ENCODE peak calls at places on chromosomes 4 and X, in five cellular contexts. T, Q, Z, N and L are unnamed samples.
A peak's percentile ranks its signal among the peaks of the same experiment; 100 is the strongest.

GRCh38 chr4:158667651-158668198 is 4.0 kb downstream of the C4orf46 start:
- DNase-seq in Z (no peak), T (peak; percentile 29), Q (no peak), N (no peak), L (no peak)

GRCh38 chr4:528835-529234 is 29.8 kb downstream of the PIGG start:
- DNase-seq in Z (no peak), N (no peak), Q (no peak), T (no peak), L (no peak)

GRCh38 chr4:86274642-86275041 is 85.2 kb downstream of the MAPK10 start:
- DNase-seq in N (no peak), T (no peak), Q (no peak), Z (no peak), L (no peak)

GRCh38 chr4:126372634-126373033 is 1057.9 kb downstream of the FAT4 start:
- DNase-seq in N (no peak), Q (no peak), T (no peak), Z (no peak), L (no peak)

GRCh38 chrX:46788902-46789301 is 30.0 kb upstream of the SLC9A7 start:
- DNase-seq in Z (no peak), N (no peak), Q (no peak), T (no peak), L (no peak)

GRCh38 chrX:153719701-153720100 is 4.5 kb downstream of the BCAP31 start:
- DNase-seq in N (no peak), T (no peak), Z (no peak), Q (no peak), L (no peak)

GRCh38 chrX:133561251-133561650 is 146.0 kb upstream of the GPC4 start:
- DNase-seq in N (no peak), T (no peak), Q (no peak), Z (no peak), L (no peak)

GRCh38 chr4:157992038-157992706 is 180.7 kb downstream of the GASK1B start:
- DNase-seq in Z (no peak), T (no peak), Q (no peak), N (no peak), L (no peak)

GRCh38 chrX:37644381-37645305 is 40.9 kb upstream of the XK start:
- DNase-seq in T (peak; percentile 29), N (no peak), Z (no peak), Q (no peak), L (no peak)

GRCh38 chrX:11215191-11215921 is 77.9 kb upstream of the AMELX start:
- DNase-seq in Q (no peak), T (no peak), Z (no peak), N (no peak), L (peak; percentile 65)

GRCh38 chrX:11546917-11547316 is 118.8 kb downstream of the ARHGAP6 start:
- DNase-seq in Z (no peak), N (no peak), Q (no peak), T (no peak), L (no peak)

GRCh38 chr4:89995824-89996223 is 101.2 kb downstream of the MMRN1 start:
- DNase-seq in T (no peak), N (no peak), Z (no peak), Q (no peak), L (no peak)

GRCh38 chr4:155954939-155955338 is 1.3 kb upstream of the CTSO start:
- DNase-seq in T (no peak), N (no peak), Q (no peak), Z (no peak), L (no peak)

GRCh38 chr4:155953151-155954117 is at the start of gene CTSO:
- DNase-seq in N (peak; percentile 72), Q (peak; percentile 72), Z (peak; percentile 55), T (peak; percentile 75), L (peak; percentile 94)

GRCh38 chr4:155950461-155950860 is 3.2 kb downstream of the CTSO start:
- DNase-seq in Z (no peak), T (no peak), Q (no peak), N (no peak), L (no peak)

GRCh38 chr4:155952546-155952945 is 1.1 kb downstream of the CTSO start:
- DNase-seq in Z (no peak), Q (no peak), T (no peak), N (no peak), L (no peak)

DNA sequence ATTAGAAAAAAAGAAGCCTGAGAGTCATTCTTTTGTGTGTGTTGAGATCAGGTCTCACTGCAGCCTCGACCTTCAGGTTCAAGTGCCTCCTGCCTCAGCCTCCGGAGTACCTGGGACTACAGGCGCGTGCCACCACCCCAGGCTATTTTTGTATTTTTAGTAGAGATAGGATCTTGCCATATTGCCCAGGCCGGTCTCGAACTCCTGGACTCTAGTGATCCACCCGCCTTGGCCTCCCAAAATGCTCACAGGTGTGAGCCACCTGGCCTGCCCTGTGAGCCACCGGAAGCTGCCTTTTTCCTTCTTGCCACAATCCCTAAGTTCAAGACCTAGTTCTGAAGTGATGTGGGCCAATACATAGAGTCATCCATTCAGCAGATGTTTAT is 445 bp upstream of the CTSO start:
- DNase-seq in Z (no peak), Q (no peak), N (no peak), T (peak; percentile 12), L (peak; percentile 72)
- H3K4me3 ChIP-seq in Z (peak overlapping the region; percentile 79), Q (peak overlapping the region; percentile 70), N (peak overlapping the region; percentile 73), T (peak overlapping the region; percentile 78), L (peak overlapping the region; percentile 54)

DNA sequence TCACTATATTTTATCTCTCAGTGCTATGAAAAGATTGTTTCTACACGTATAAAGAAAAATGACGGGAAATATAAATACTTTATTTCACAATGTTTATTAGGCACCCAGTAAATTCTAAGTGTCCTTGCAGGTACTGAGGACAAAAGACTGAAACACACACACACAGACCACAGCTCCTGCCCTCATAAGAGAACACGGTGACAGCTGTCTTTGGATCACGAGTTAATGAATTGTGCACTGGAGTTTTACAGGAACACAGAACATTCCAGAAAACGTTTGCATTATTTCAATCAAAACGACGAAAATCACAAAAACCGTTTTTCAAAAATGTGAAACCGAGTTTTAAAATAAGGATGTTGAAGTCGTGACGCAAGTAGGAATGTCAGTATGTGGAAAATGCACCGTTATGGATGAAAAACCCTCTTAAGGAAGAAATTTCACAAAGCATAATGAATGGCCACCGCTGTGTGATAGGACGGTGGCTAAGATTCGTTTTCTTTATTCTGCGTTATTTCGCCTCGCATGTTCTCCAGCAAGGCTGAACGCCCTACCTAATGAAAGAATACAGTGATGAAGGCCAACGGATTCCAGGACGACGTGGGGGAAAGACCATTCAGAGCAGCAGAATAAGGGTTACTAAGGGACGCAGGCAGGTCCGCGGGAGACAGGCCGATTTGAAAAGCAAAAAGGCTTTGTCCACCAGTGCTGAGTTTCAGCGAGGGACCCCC is 24.2 kb downstream of the FAM156A start:
- DNase-seq in Z (no peak), N (no peak), Q (no peak), T (no peak), L (no peak)
- TF ChIP-seq POLR2AphosphoS5 in Z (no peak), N (no peak), Q (no peak), T (no peak), L (no peak)

GRCh38 chr4:37666625-37667071 is 19.5 kb downstream of the RELL1 start:
- DNase-seq in Z (peak; percentile 42), Q (peak; percentile 84), T (peak; percentile 50), N (peak; percentile 77), L (no peak)
- H3K4me1 ChIP-seq in Z (no peaks in the 10 kb centered on the region), Q (peaks cover 57% of the 10 kb centered on the region), T (peaks cover 71% of the 10 kb centered on the region), N (peaks cover 58% of the 10 kb centered on the region), L (peaks cover 83% of the 10 kb centered on the region)

DNA sequence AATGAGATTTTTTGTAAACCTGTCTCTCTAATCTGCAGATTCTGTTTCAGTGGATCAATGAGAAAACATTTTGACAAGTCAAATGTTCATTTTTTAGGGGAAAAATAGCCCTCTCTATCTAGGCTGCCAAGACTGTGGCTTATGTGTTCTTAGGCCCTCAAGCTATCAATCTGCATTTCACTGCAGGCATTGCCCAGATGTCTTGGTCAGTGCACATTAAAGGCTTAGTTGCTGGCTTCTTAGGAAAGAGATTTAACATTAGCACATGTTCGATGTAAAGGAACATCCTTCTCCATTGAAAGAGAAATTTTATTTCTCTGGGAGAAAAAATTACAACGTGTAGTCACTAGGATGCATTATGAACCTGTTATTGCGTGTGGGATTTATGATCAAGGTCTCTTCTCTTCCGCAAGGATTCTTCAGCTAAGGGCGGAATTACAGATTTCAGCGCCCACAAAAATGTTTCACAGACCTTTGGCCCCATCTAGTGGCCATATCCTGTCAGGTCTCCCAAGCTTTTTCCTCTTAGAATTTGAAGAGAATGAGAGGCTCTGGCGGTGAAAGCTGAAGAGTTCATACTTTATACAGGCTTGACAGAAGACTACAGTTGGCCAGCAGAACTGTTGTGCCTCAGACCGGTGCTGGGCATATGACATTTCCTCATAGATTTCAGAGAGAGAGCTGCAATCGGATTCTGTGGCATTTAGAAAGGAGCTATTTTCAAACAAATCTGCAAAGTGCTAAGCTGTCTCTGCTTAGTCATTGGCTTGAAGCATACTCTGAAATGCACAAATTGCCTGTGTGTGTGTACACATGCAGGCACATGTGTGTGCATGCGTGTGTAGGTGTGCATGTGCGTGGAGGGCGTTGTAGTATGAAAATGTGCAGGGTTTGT is 144.6 kb upstream of the NOCT start:
- DNase-seq in T (peak; percentile 62), Z (peak; percentile 58), Q (peak; percentile 42), N (peak; percentile 67), L (no peak)
- H3K4me3 ChIP-seq in T (no peak overlapping the region), Z (no peak overlapping the region), Q (no peak overlapping the region), N (no peak overlapping the region), L (no peak overlapping the region)

GRCh38 chr4:1578301-1578781 is 105.8 kb downstream of the FAM53A start:
- DNase-seq in Q (no peak), N (no peak), Z (no peak), T (no peak), L (peak; percentile 86)
- TF ChIP-seq POLR2AphosphoS5 in Q (no peak), N (no peak), Z (no peak), T (no peak), L (peak; percentile 29)

DNA sequence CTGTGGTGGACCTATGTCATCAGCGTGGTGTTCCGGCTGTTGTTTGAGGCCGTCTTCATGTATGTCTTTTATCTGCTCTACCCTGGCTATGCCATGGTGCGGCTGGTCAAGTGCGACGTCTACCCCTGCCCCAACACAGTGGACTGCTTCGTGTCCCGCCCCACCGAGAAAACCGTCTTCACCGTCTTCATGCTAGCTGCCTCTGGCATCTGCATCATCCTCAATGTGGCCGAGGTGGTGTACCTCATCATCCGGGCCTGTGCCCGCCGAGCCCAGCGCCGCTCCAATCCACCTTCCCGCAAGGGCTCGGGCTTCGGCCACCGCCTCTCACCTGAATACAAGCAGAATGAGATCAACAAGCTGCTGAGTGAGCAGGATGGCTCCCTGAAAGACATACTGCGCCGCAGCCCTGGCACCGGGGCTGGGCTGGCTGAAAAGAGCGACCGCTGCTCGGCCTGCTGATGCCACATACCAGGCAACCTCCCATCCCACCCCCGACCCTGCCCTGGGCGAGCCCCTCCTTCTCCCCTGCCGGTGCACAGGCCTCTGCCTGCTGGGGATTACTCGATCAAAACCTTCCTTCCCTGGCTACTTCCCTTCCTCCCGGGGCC is 1.2 kb downstream of the GJB1 start:
- DNase-seq in N (no peak), T (no peak), Q (no peak), Z (no peak), L (no peak)
- H3K4me1 ChIP-seq in N (no peaks in the 10 kb centered on the region), T (no peaks in the 10 kb centered on the region), Q (no peaks in the 10 kb centered on the region), Z (no peaks in the 10 kb centered on the region), L (no peaks in the 10 kb centered on the region)

GRCh38 chr4:40627540-40627939 is 2.1 kb downstream of the RBM47 start:
- DNase-seq in N (no peak), Z (no peak), T (no peak), Q (no peak), L (no peak)

GRCh38 chr4:40626183-40626990 is 3.3 kb downstream of the RBM47 start:
- DNase-seq in T (no peak), Q (no peak), N (no peak), Z (no peak), L (no peak)

GRCh38 chr4:40630335-40631021 is 814 bp upstream of the RBM47 start:
- DNase-seq in T (peak; percentile 80), Q (peak; percentile 90), N (peak; percentile 87), Z (peak; percentile 58), L (peak; percentile 90)

GRCh38 chr4:40629401-40630334 is at the start of gene RBM47:
- DNase-seq in Z (peak; percentile 73), T (peak; percentile 89), N (peak; percentile 86), Q (peak; percentile 77), L (peak; percentile 93)

GRCh38 chr4:40628888-40629287 is 776 bp downstream of the RBM47 start:
- DNase-seq in Z (no peak), Q (no peak), T (no peak), N (no peak), L (no peak)
- H3K4me3 ChIP-seq in Z (peak overlapping the region; percentile 82), Q (peak overlapping the region; percentile 56), T (peak overlapping the region; percentile 41), N (peak overlapping the region; percentile 56), L (peak overlapping the region; percentile 67)